ENCODE peak calls at places on chromosome 10, in six cellular contexts. B is activated CD8-positive, alpha-beta memory T cell treated with anti-CD3 and anti-CD28 coated beads for 48 hours; M is activated T-cell treated with anti-CD3 and anti-CD28 coated beads, Interleukin-2, amount 50 U/mL, for 24 hours; O is H4; V is HFFc6; E is central memory CD4-positive, alpha-beta T cell. K is an unnamed sample.

GRCh38 chr10:86363833-86364511 is 2.6 kb downstream of the GRID1 start:
- DNase-seq in M (peak; percentile 37), V (no peak), E (no peak), O (no peak), B (no peak), K (no peak)

GRCh38 chr10:2978111-2978510 is 89.2 kb upstream of the PFKP start:
- DNase-seq in V (peak; percentile 71), E (no peak), B (no peak), M (no peak), O (peak; percentile 58), K (peak; percentile 8)

GRCh38 chr10:132571565-132572544 is 34.3 kb downstream of the INPP5A start:
- DNase-seq in V (peak; percentile 85), E (peak; percentile 32), O (peak; percentile 88), B (peak; percentile 69), M (peak; percentile 73), K (peak; percentile 41)

GRCh38 chr10:118564652-118565051 is 30.8 kb downstream of the PRLHR start:
- DNase-seq in V (peak; percentile 18), E (no peak), B (no peak), O (no peak), M (no peak), K (no peak)

GRCh38 chr10:8350250-8350967 is 295.9 kb downstream of the GATA3 start:
- DNase-seq in O (peak; percentile 9), E (no peak), M (no peak), B (no peak), V (no peak), K (no peak)

GRCh38 chr10:127243490-127244272 is 47.3 kb upstream of the INSYN2A start:
- DNase-seq in E (no peak), O (peak; percentile 15), M (peak; percentile 34), V (peak; percentile 11), B (no peak), K (peak; percentile 4)

GRCh38 chr10:85420501-85421191 is 945.9 kb downstream of the GRID1 start:
- DNase-seq in O (no peak), M (no peak), V (no peak), E (no peak), B (no peak), K (no peak)

GRCh38 chr10:55163388-55163972 is 362.4 kb upstream of the PCDH15 start:
- DNase-seq in B (no peak), E (no peak), V (no peak), O (no peak), M (no peak), K (no peak)

GRCh38 chr10:102850025-102850518 is 4.0 kb upstream of the BORCS7 start:
- DNase-seq in E (no peak), O (no peak), V (no peak), B (no peak), M (no peak), K (no peak)

GRCh38 chr10:96201525-96201924 is 69.8 kb downstream of the BLNK start:
- DNase-seq in V (no peak), E (no peak), B (no peak), O (no peak), M (no peak), K (no peak)